ENCODE peak calls at places on chromosomes 5 and 9, in six cellular contexts. V is GM12892; I is GM06990; K is activated naive CD4-positive, alpha-beta T cell; F is A549; U is psoas muscle. L is an unnamed sample.

GRCh38 chr9:89750117-89750551 is 145.3 kb downstream of the GADD45G start:
- DNase-seq in F (no peak), I (no peak), K (no peak), U (no peak), V (no peak), L (no peak)

GRCh38 chr9:130185494-130186005 is 13.3 kb downstream of the NCS1 start:
- DNase-seq in F (no peak), U (no peak), K (no peak), I (no peak), V (no peak), L (no peak)

GRCh38 chr5:134171972-134172371 is 4.8 kb downstream of the SKP1 start:
- DNase-seq in I (no peak), K (no peak), F (no peak), U (no peak), V (no peak), L (no peak)

GRCh38 chr9:73437758-73438157 is 286.1 kb downstream of the ANXA1 start:
- DNase-seq in F (peak; percentile 20), U (no peak), I (no peak), V (no peak), K (no peak), L (no peak)

GRCh38 chr9:37325778-37326177 is 96.7 kb upstream of the GRHPR start:
- DNase-seq in V (no peak), K (no peak), I (no peak), U (no peak), F (no peak), L (no peak)

GRCh38 chr9:3768698-3769458 is 243.1 kb upstream of the RFX3 start:
- DNase-seq in U (no peak), V (no peak), K (no peak), F (no peak), I (no peak), L (no peak)

GRCh38 chr5:59090323-59090722 is 507.4 kb downstream of the RAB3C start:
- DNase-seq in V (no peak), F (peak; percentile 58), K (no peak), I (no peak), U (no peak), L (no peak)

GRCh38 chr9:98698856-98699255 is 9.9 kb downstream of the GABBR2 start:
- DNase-seq in K (no peak), U (no peak), V (no peak), I (no peak), F (no peak), L (no peak)

GRCh38 chr5:15690611-15691010 is 190.6 kb downstream of the FBXL7 start:
- DNase-seq in F (no peak), U (no peak), V (no peak), I (no peak), K (no peak), L (no peak)

GRCh38 chr9:94533155-94533554 is 21.7 kb upstream of the PCAT7 start:
- DNase-seq in F (no peak), I (no peak), V (no peak), U (no peak), K (no peak), L (no peak)

GRCh38 chr9:16421534-16421933 is 448.9 kb downstream of the BNC2 start:
- DNase-seq in U (no peak), V (no peak), I (no peak), F (no peak), K (no peak), L (no peak)

GRCh38 chr9:272251-273213 is 57.9 kb downstream of the DOCK8 start:
- DNase-seq in F (no peak), K (no peak), I (peak; percentile 75), U (no peak), V (peak; percentile 36), L (no peak)

GRCh38 chr5:113807384-113808053 is 294.0 kb downstream of the YTHDC2 start:
- DNase-seq in K (no peak), I (no peak), V (no peak), F (no peak), U (no peak), L (no peak)

GRCh38 chr9:71604197-71605063 is 163.9 kb downstream of the CEMIP2 start:
- DNase-seq in F (peak; percentile 78), K (peak; percentile 4), I (peak; percentile 1), V (no peak), U (peak; percentile 76), L (peak; percentile 79)

GRCh38 chr9:95406114-95406513 is 88.6 kb upstream of the FANCC start:
- DNase-seq in U (no peak), I (no peak), K (no peak), V (no peak), F (no peak), L (no peak)

GRCh38 chr9:83281306-83282255 is 218.6 kb upstream of the RASEF start:
- DNase-seq in F (peak; percentile 23), V (no peak), K (no peak), I (no peak), U (no peak), L (no peak)

GRCh38 chr5:132190161-132190817 is 37.4 kb downstream of the P4HA2 start:
- DNase-seq in F (peak; percentile 80), U (no peak), K (no peak), V (no peak), I (no peak), L (no peak)

GRCh38 chr5:8538813-8539212 is 669.9 kb downstream of the MTRR start:
- DNase-seq in K (no peak), I (no peak), V (no peak), U (no peak), F (no peak), L (no peak)

GRCh38 chr5:33321026-33321425 is 119.7 kb upstream of the TARS1 start:
- DNase-seq in U (no peak), F (peak; percentile 23), V (no peak), I (no peak), K (no peak), L (no peak)

GRCh38 chr9:18474778-18475177 is 825 bp downstream of the ADAMTSL1 start:
- DNase-seq in I (no peak), U (no peak), F (no peak), K (no peak), V (no peak), L (no peak)